ENCODE peak calls at places on chromosomes 7 and 10, in eight cellular contexts. O, G, Y, W, I, C, Q and U are unnamed samples.

GRCh38 chr10:70513848-70514309 is 35.3 kb downstream of the PALD1 start:
- DNase-seq in O (peak), G (no peak), Y (peak), W (peak), I (no peak), C (no peak), Q (no peak), U (no peak)

GRCh38 chr7:103851357-103851756 is 138.1 kb downstream of the RELN start:
- DNase-seq in O (no peak), G (peak), Y (no peak), W (no peak), I (no peak), C (no peak), Q (no peak), U (no peak)

GRCh38 chr7:82600601-82601000 is 157.0 kb upstream of the CACNA2D1 start:
- DNase-seq in O (no peak), G (no peak), Y (no peak), W (no peak), I (no peak), C (no peak), Q (no peak), U (no peak)

GRCh38 chr7:22672892-22673637 is 53.9 kb upstream of the IL6 start:
- DNase-seq in O (no peak), G (no peak), Y (no peak), W (no peak), I (no peak), C (no peak), Q (no peak), U (no peak)

GRCh38 chr7:3065724-3066143 is 22.1 kb upstream of the CARD11 start:
- DNase-seq in O (peak), G (no peak), Y (peak), W (peak), I (peak), C (peak), Q (no peak), U (no peak)

GRCh38 chr10:11397980-11398580 is 213.4 kb downstream of the USP6NL start:
- DNase-seq in O (no peak), G (no peak), Y (no peak), W (no peak), I (no peak), C (no peak), Q (no peak), U (no peak)

GRCh38 chr10:68871731-68872342 is 29.3 kb upstream of the DDX50 start:
- DNase-seq in O (no peak), G (peak), Y (no peak), W (no peak), I (no peak), C (no peak), Q (no peak), U (no peak)

GRCh38 chr7:139560678-139561077 is 37.2 kb downstream of the CLEC2L start:
- DNase-seq in O (no peak), G (no peak), Y (no peak), W (no peak), I (no peak), C (no peak), Q (peak), U (no peak)

GRCh38 chr7:112267944-112268691 is 61.6 kb downstream of the ZNF277 start:
- DNase-seq in O (no peak), G (no peak), Y (no peak), W (no peak), I (no peak), C (no peak), Q (no peak), U (no peak)

DNA sequence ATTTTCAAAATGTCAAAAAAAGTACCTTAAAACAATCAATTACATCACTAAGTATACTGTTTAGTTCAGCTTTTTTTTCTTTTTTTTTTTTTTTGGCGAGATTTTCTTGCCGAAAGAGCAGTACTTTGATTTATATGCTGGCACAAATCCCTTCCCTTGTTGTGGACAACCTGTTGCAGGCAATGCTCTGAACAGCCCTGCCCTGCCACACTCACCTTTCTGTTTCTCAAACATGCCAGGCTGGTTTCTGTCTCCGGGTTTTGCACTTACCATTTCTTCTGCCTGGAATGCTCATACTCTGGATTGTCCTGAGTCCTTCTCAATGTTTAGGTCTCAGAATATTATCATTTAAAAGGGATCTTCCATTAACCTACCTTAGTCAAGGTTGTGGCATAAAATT is 80.4 kb upstream of the JAZF1 start:
- DNase-seq in O (no peak), G (no peak), Y (no peak), W (no peak), I (no peak), C (no peak), Q (no peak), U (no peak)
- TF ChIP-seq CTCF in O (no peak), G (no peak), Y (no peak), W (no peak), I (no peak), C (no peak), Q (no peak), U (no peak)

GRCh38 chr10:64547168-64547567 is 1026.0 kb downstream of the REEP3 start:
- DNase-seq in O (no peak), G (no peak), Y (no peak), W (no peak), I (no peak), C (no peak), Q (no peak), U (no peak)
- TF ChIP-seq CTCF in O (no peak), G (no peak), Y (no peak), W (no peak), I (no peak), C (no peak), Q (no peak), U (no peak)

DNA sequence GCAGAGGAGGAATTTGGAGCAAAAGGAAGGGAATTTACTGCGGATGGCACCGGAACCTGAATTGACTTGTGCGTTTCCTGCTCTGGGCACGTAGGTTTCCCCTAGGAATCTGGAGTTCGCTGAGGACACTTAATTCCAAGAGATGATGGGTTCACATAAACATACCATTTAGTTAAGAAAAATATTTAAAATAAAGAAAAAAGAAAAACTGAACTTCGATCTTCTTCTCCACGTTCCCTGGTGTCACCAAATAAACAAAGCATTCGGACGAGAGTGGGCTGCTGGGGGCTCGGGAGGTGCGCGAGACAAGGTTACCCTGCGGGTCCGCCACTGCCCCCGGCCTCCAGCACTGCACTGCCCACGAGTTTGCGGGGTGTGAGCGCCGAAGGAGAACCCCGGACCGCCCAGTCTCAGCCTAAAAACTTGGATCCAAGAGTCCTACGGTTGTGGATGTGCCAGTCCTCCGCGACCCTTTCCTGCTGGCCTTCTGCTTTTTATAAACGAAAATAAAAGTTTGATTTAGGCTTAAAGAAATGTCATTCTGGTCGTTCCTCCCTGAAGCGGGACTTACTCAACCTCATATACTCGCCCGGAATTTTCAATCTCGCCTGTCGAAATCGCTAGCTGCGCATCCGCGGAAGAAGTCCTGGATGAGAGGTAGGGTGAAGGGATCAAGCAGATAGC is 30.3 kb downstream of the SKIDA1 start:
- DNase-seq in O (no peak), G (no peak), Y (no peak), W (no peak), I (no peak), C (no peak), Q (no peak), U (no peak)
- TF ChIP-seq CTCF in O (no peak), G (no peak), Y (no peak), W (no peak), I (no peak), C (no peak), Q (no peak), U (no peak)

GRCh38 chr10:44723082-44723481 is 188.1 kb upstream of the TMEM72 start:
- DNase-seq in O (no peak), G (no peak), Y (no peak), W (no peak), I (no peak), C (no peak), Q (no peak), U (no peak)

GRCh38 chr10:44725404-44725803 is 185.7 kb upstream of the TMEM72 start:
- DNase-seq in O (no peak), G (no peak), Y (no peak), W (no peak), I (no peak), C (no peak), Q (no peak), U (no peak)

GRCh38 chr10:44724415-44725174 is 186.5 kb upstream of the TMEM72 start:
- DNase-seq in O (no peak), G (no peak), Y (no peak), W (no peak), I (no peak), C (no peak), Q (no peak), U (no peak)

DNA sequence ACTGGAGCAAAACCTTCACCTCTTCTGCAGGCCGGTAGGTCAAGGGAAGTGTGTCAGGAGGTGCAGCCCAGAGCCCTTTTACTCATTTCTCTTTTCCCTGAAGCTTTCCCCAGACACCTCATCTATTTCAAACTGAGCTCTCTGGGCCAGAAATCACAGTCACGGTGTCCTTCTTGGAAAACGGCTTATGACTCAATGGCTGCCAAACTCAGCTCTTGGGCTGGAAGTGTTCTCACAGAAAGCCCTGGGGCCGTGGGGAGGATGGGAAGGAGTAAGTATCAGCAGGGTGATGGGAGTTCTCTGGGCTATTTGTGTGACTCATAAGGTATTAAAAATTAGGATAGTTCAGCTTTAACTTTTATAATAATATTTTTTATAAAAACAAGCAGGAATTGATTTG is 187.5 kb upstream of the TMEM72 start:
- DNase-seq in O (no peak), G (no peak), Y (no peak), W (no peak), I (no peak), C (no peak), Q (peak), U (no peak)
- TF ChIP-seq CTCF in O (no peak), G (no peak), Y (no peak), W (no peak), I (no peak), C (no peak), Q (no peak), U (no peak)